ENCODE peak calls at places on chromosomes 4 and X, in seven cellular contexts. M is WERI-Rb-1; N is ELR; Y is A172; C is activated CD4-positive, alpha-beta T cell treated with anti-CD3 and anti-CD28 coated beads for 24 hours; J is T-helper 17 cell; Z is cardiac fibroblast. L is an unnamed sample.

GRCh38 chr4:144579411-144580020 is 66.4 kb upstream of the HHIP start:
- DNase-seq in M (no peak), N (peak), Y (peak), C (no peak), J (no peak), Z (peak), L (no peak)

GRCh38 chr4:79046191-79046590 is 107.0 kb upstream of the PAQR3 start:
- DNase-seq in M (no peak), N (no peak), Y (no peak), C (no peak), J (no peak), Z (no peak), L (no peak)

GRCh38 chr4:43357252-43357974 is 464.9 kb downstream of the GRXCR1 start:
- DNase-seq in M (no peak), N (no peak), Y (no peak), C (no peak), J (no peak), Z (no peak), L (no peak)

GRCh38 chrX:48854898-48855297 is 19.5 kb upstream of the PCSK1N start:
- DNase-seq in M (peak), N (peak), Y (peak), C (no peak), J (no peak), Z (peak), L (no peak)

GRCh38 chr4:3676196-3676595 is 90.0 kb upstream of the ADRA2C start:
- DNase-seq in M (no peak), N (no peak), Y (no peak), C (no peak), J (no peak), Z (no peak), L (no peak)

GRCh38 chrX:42149786-42150185 is 226.4 kb upstream of the CASK start:
- DNase-seq in M (peak), N (no peak), Y (no peak), C (no peak), J (no peak), Z (peak), L (no peak)

GRCh38 chr4:7238300-7238960 is 46.1 kb downstream of the SORCS2 start:
- DNase-seq in M (peak), N (peak), Y (no peak), C (no peak), J (no peak), Z (no peak), L (no peak)

GRCh38 chr4:55468724-55469123 is 73.0 kb downstream of the TMEM165 start:
- DNase-seq in M (no peak), N (peak), Y (peak), C (no peak), J (no peak), Z (peak), L (no peak)

GRCh38 chrX:2311483-2311882 is 189.3 kb downstream of the DHRSX start:
- DNase-seq in M (peak), N (no peak), Y (no peak), C (no peak), J (no peak), Z (no peak), L (no peak)

GRCh38 chrX:119121341-119121740 is 6.3 kb downstream of the KIAA1210 start:
- DNase-seq in M (no peak), N (peak), Y (no peak), C (no peak), J (no peak), Z (peak), L (no peak)

L was measured in GM13977.